ENCODE peak calls at places on chromosomes 13 and 19, in eight cellular contexts. T is stimulated activated CD8-positive, alpha-beta memory T cell treated with anti-CD3 and anti-CD28 coated beads, Interleukin-7, amount 100 ng/mL, for 1 hour; B is fibroblast of villous mesenchyme; Z is activated gamma-delta T cell treated with anti-CD3 and anti-CD28 coated beads, Interleukin-2, amount 50 U/mL, for 16 hours; C is CD4-positive, alpha-beta memory T cell; E is fibroblast of gingiva; N is neuronal stem cell; Q is cardiac septum. M is an unnamed sample.

GRCh38 chr13:102049853-102050252 is 352.0 kb downstream of the FGF14 start:
- DNase-seq in N (no peak), B (no peak), T (no peak), E (no peak), Z (no peak), Q (no peak), C (no peak), M (no peak)

GRCh38 chr19:29893606-29894284 is 48.3 kb upstream of the URI1 start:
- DNase-seq in E (no peak), Q (no peak), N (no peak), C (no peak), T (no peak), B (no peak), Z (no peak), M (no peak)

GRCh38 chr13:73450583-73450982 is 391.8 kb downstream of the KLF5 start:
- DNase-seq in T (no peak), Z (no peak), N (no peak), Q (no peak), B (peak), C (no peak), E (no peak), M (peak)

GRCh38 chr13:32086366-32086765 is 54.8 kb downstream of the FRY start:
- DNase-seq in Z (no peak), E (no peak), C (no peak), N (no peak), Q (no peak), B (peak), T (no peak), M (no peak)

GRCh38 chr13:36030670-36031331 is 100.4 kb downstream of the DCLK1 start:
- DNase-seq in N (no peak), C (no peak), T (no peak), B (peak), Z (no peak), E (no peak), Q (no peak), M (no peak)

GRCh38 chr19:6213266-6213595 is 66.5 kb downstream of the MLLT1 start:
- DNase-seq in T (no peak), N (no peak), B (no peak), Q (peak), C (no peak), E (no peak), Z (no peak), M (no peak)

GRCh38 chr13:49213997-49214916 is 5.9 kb upstream of the MLNR start:
- DNase-seq in T (no peak), C (no peak), E (no peak), N (no peak), Z (no peak), B (no peak), Q (no peak), M (no peak)

GRCh38 chr13:76297331-76297730 is 588.9 kb downstream of the KCTD12 start:
- DNase-seq in C (no peak), B (no peak), N (no peak), T (no peak), Z (no peak), Q (no peak), E (no peak), M (no peak)

GRCh38 chr19:31402931-31403330 is 53.7 kb upstream of the TSHZ3 start:
- DNase-seq in C (no peak), Z (no peak), N (no peak), E (peak), B (no peak), Q (no peak), T (no peak), M (no peak)

GRCh38 chr19:45470147-45471081 is 2.6 kb downstream of the FOSB start:
- DNase-seq in C (peak), N (no peak), Q (no peak), B (peak), Z (no peak), T (no peak), E (peak), M (no peak)

GRCh38 chr19:17766543-17767131 is 15.4 kb downstream of the FCHO1 start:
- DNase-seq in C (no peak), N (peak), E (peak), Z (no peak), Q (peak), B (peak), T (no peak), M (no peak)

GRCh38 chr13:32453981-32454380 is 26.1 kb upstream of the N4BP2L1 start:
- DNase-seq in Z (no peak), T (no peak), B (peak), C (no peak), Q (no peak), N (no peak), E (no peak), M (no peak)

GRCh38 chr19:14433454-14434156 is 499 bp downstream of the PKN1 start:
- DNase-seq in T (no peak), N (no peak), C (peak), Q (no peak), E (no peak), Z (no peak), B (no peak), M (no peak)

GRCh38 chr13:41568990-41569387 is 111.6 kb downstream of the RGCC start:
- DNase-seq in B (peak), E (peak), Q (no peak), C (no peak), T (no peak), Z (no peak), N (no peak), M (no peak)

GRCh38 chr13:49563513-49563912 is 21.8 kb downstream of the RCBTB1 start:
- DNase-seq in Z (no peak), C (no peak), Q (no peak), T (no peak), N (no peak), E (peak), B (peak), M (peak)

GRCh38 chr19:10061717-10062310 is 24.3 kb upstream of the SHFL start:
- DNase-seq in Q (no peak), Z (no peak), E (no peak), T (no peak), N (no peak), C (no peak), B (peak), M (no peak)

GRCh38 chr19:41265376-41266153 is 1.4 kb downstream of the HNRNPUL1 start:
- DNase-seq in B (peak), Q (no peak), T (no peak), C (peak), E (peak), N (no peak), Z (no peak), M (no peak)

GRCh38 chr19:13044160-13044853 is 49.0 kb downstream of the NFIX start:
- DNase-seq in E (no peak), Q (no peak), T (peak), Z (peak), B (no peak), N (no peak), C (peak), M (no peak)

GRCh38 chr13:32264407-32264806 is 50.8 kb downstream of the ZAR1L start:
- DNase-seq in N (no peak), Q (peak), T (no peak), E (peak), B (peak), C (no peak), Z (no peak), M (no peak)

GRCh38 chr19:49148784-49149651 is 6.2 kb downstream of the HRC start:
- DNase-seq in Q (peak), E (peak), C (peak), B (peak), N (peak), Z (peak), T (peak), M (no peak)

GRCh38 chr13:75153386-75153785 is 328.6 kb downstream of the TBC1D4 start:
- DNase-seq in Z (no peak), Q (no peak), E (no peak), N (no peak), T (no peak), C (no peak), B (no peak), M (no peak)

GRCh38 chr19:7738023-7738422 is 6.1 kb upstream of the CLEC4G start:
- DNase-seq in B (no peak), N (no peak), Z (no peak), T (no peak), E (no peak), C (no peak), Q (no peak), M (no peak)

GRCh38 chr19:10748924-10749434 is 31.1 kb downstream of the DNM2 start:
- DNase-seq in C (no peak), N (no peak), B (peak), Z (no peak), E (no peak), Q (no peak), T (no peak), M (no peak)

GRCh38 chr19:245457-245856 is 45.7 kb downstream of the PLPP2 start:
- DNase-seq in B (no peak), E (no peak), Z (no peak), Q (no peak), C (no peak), N (no peak), T (no peak), M (no peak)

M was measured in epithelial cell of proximal tubule.